ENCODE peak calls at places on chromosomes 13 and 19, in seven cellular contexts. One of them, this sample, is unnamed.

GRCh38 chr19:33390120-33390907 is 16.8 kb downstream of the CEBPG start:
- DNase-seq in heart left ventricle: peak; percentile 57
- DNase-seq in Daoy: no peak
- DNase-seq in endothelial cell: no peak
- DNase-seq in T-helper 1 cell: no peak
- DNase-seq in tibial artery: peak; percentile 69
- DNase-seq in kidney epithelial cell: no peak
- DNase-seq in this sample: peak; percentile 62

GRCh38 chr19:9917322-9917721 is 19.0 kb downstream of the OLFM2 start:
- DNase-seq in heart left ventricle: peak; percentile 20
- DNase-seq in Daoy: peak; percentile 76
- DNase-seq in endothelial cell: peak; percentile 44
- DNase-seq in T-helper 1 cell: no peak
- DNase-seq in tibial artery: no peak
- DNase-seq in kidney epithelial cell: no peak
- DNase-seq in this sample: peak; percentile 47

GRCh38 chr13:84903391-84903790 is 895.8 kb downstream of the SLITRK6 start:
- DNase-seq in heart left ventricle: no peak
- DNase-seq in Daoy: no peak
- DNase-seq in endothelial cell: no peak
- DNase-seq in T-helper 1 cell: no peak
- DNase-seq in tibial artery: no peak
- DNase-seq in kidney epithelial cell: no peak
- DNase-seq in this sample: no peak

GRCh38 chr19:3055741-3056453 is 6.4 kb downstream of the TLE5 start:
- DNase-seq in heart left ventricle: no peak
- DNase-seq in Daoy: peak; percentile 69
- DNase-seq in endothelial cell: no peak
- DNase-seq in T-helper 1 cell: no peak
- DNase-seq in tibial artery: no peak
- DNase-seq in kidney epithelial cell: no peak
- DNase-seq in this sample: no peak

GRCh38 chr19:35011091-35011689 is 11.1 kb downstream of the GRAMD1A start:
- DNase-seq in heart left ventricle: no peak
- DNase-seq in Daoy: no peak
- DNase-seq in endothelial cell: no peak
- DNase-seq in T-helper 1 cell: no peak
- DNase-seq in tibial artery: no peak
- DNase-seq in kidney epithelial cell: no peak
- DNase-seq in this sample: no peak

GRCh38 chr13:48656621-48657020 is 2.9 kb downstream of the CYSLTR2 start:
- DNase-seq in heart left ventricle: no peak
- DNase-seq in Daoy: no peak
- DNase-seq in endothelial cell: no peak
- DNase-seq in T-helper 1 cell: no peak
- DNase-seq in tibial artery: no peak
- DNase-seq in kidney epithelial cell: no peak
- DNase-seq in this sample: no peak

GRCh38 chr19:41705393-41706174 is 2.8 kb upstream of the CEACAM5 start:
- DNase-seq in heart left ventricle: no peak
- DNase-seq in Daoy: peak; percentile 51
- DNase-seq in endothelial cell: peak; percentile 77
- DNase-seq in T-helper 1 cell: no peak
- DNase-seq in tibial artery: peak; percentile 52
- DNase-seq in kidney epithelial cell: no peak
- DNase-seq in this sample: peak; percentile 21

GRCh38 chr13:50208826-50209335 is 193.6 kb downstream of the KCNRG start:
- DNase-seq in heart left ventricle: peak; percentile 55
- DNase-seq in Daoy: peak; percentile 79
- DNase-seq in endothelial cell: peak; percentile 38
- DNase-seq in T-helper 1 cell: no peak
- DNase-seq in tibial artery: peak; percentile 69
- DNase-seq in kidney epithelial cell: peak; percentile 54
- DNase-seq in this sample: peak; percentile 36

GRCh38 chr19:3890590-3890989 is 10.1 kb downstream of the ATCAY start:
- DNase-seq in heart left ventricle: no peak
- DNase-seq in Daoy: no peak
- DNase-seq in endothelial cell: no peak
- DNase-seq in T-helper 1 cell: no peak
- DNase-seq in tibial artery: no peak
- DNase-seq in kidney epithelial cell: no peak
- DNase-seq in this sample: no peak

GRCh38 chr19:58434217-58434616 is 5.7 kb downstream of the ZNF132 start:
- DNase-seq in heart left ventricle: no peak
- DNase-seq in Daoy: no peak
- DNase-seq in endothelial cell: no peak
- DNase-seq in T-helper 1 cell: no peak
- DNase-seq in tibial artery: no peak
- DNase-seq in kidney epithelial cell: no peak
- DNase-seq in this sample: no peak

GRCh38 chr13:74316531-74316930 is 182.3 kb upstream of the KLF12 start:
- DNase-seq in heart left ventricle: no peak
- DNase-seq in Daoy: no peak
- DNase-seq in endothelial cell: no peak
- DNase-seq in T-helper 1 cell: no peak
- DNase-seq in tibial artery: no peak
- DNase-seq in kidney epithelial cell: no peak
- DNase-seq in this sample: no peak

GRCh38 chr19:7292950-7293794 is 1.0 kb downstream of the INSR start:
- DNase-seq in heart left ventricle: peak; percentile 40
- DNase-seq in Daoy: no peak
- DNase-seq in endothelial cell: peak; percentile 25
- DNase-seq in T-helper 1 cell: no peak
- DNase-seq in tibial artery: peak; percentile 80
- DNase-seq in kidney epithelial cell: no peak
- DNase-seq in this sample: peak; percentile 20

GRCh38 chr19:28578208-28578607 is 634.7 kb downstream of the UQCRFS1 start:
- DNase-seq in heart left ventricle: no peak
- DNase-seq in Daoy: no peak
- DNase-seq in endothelial cell: no peak
- DNase-seq in T-helper 1 cell: no peak
- DNase-seq in tibial artery: no peak
- DNase-seq in kidney epithelial cell: no peak
- DNase-seq in this sample: no peak

GRCh38 chr19:1815605-1816529 is 3.8 kb upstream of the ATP8B3 start:
- DNase-seq in heart left ventricle: no peak
- DNase-seq in Daoy: no peak
- DNase-seq in endothelial cell: no peak
- DNase-seq in T-helper 1 cell: no peak
- DNase-seq in tibial artery: no peak
- DNase-seq in kidney epithelial cell: no peak
- DNase-seq in this sample: no peak

GRCh38 chr19:10151521-10151920 is 31.8 kb upstream of the EIF3G start:
- DNase-seq in heart left ventricle: no peak
- DNase-seq in Daoy: no peak
- DNase-seq in endothelial cell: no peak
- DNase-seq in T-helper 1 cell: no peak
- DNase-seq in tibial artery: no peak
- DNase-seq in kidney epithelial cell: no peak
- DNase-seq in this sample: no peak

GRCh38 chr19:55676889-55677505 is 2.0 kb downstream of the EPN1 start:
- DNase-seq in heart left ventricle: no peak
- DNase-seq in Daoy: no peak
- DNase-seq in endothelial cell: no peak
- DNase-seq in T-helper 1 cell: no peak
- DNase-seq in tibial artery: no peak
- DNase-seq in kidney epithelial cell: no peak
- DNase-seq in this sample: no peak